ENCODE peak calls at places on chromosomes 7 and 10, in six cellular contexts. W, I, H, N, E and Q are unnamed samples.

GRCh38 chr7:44216019-44216418 is 15.2 kb downstream of the YKT6 start:
- DNase-seq in W (no peak), I (no peak), H (no peak), N (no peak), E (no peak), Q (no peak)

GRCh38 chr7:30646154-30646553 is 36.1 kb downstream of the CRHR2 start:
- DNase-seq in W (no peak), I (no peak), H (peak; percentile 11), N (no peak), E (no peak), Q (no peak)

GRCh38 chr10:120838941-120839340 is 12.2 kb upstream of the WDR11 start:
- DNase-seq in W (no peak), I (no peak), H (no peak), N (no peak), E (no peak), Q (no peak)

GRCh38 chr7:24718977-24719491 is 38.2 kb downstream of the GSDME start:
- DNase-seq in W (no peak), I (no peak), H (no peak), N (no peak), E (peak; percentile 80), Q (no peak)

GRCh38 chr10:128060341-128060851 is 65.8 kb downstream of the MKI67 start:
- DNase-seq in W (no peak), I (no peak), H (no peak), N (no peak), E (no peak), Q (no peak)

GRCh38 chr10:132489053-132489703 is 48.4 kb upstream of the INPP5A start:
- DNase-seq in W (no peak), I (peak; percentile 44), H (no peak), N (no peak), E (no peak), Q (no peak)

GRCh38 chr7:7834761-7835160 is 116.4 kb upstream of the RPA3 start:
- DNase-seq in W (no peak), I (no peak), H (no peak), N (no peak), E (no peak), Q (no peak)

GRCh38 chr10:132833421-132834111 is 47.6 kb upstream of the NKX6-2 start:
- DNase-seq in W (no peak), I (no peak), H (no peak), N (no peak), E (no peak), Q (no peak)

GRCh38 chr7:122597277-122597676 is 101.6 kb downstream of the RNF133 start:
- DNase-seq in W (no peak), I (no peak), H (no peak), N (no peak), E (no peak), Q (no peak)

GRCh38 chr10:17850526-17850925 is 41.4 kb downstream of the MRC1 start:
- DNase-seq in W (no peak), I (no peak), H (no peak), N (no peak), E (no peak), Q (no peak)

GRCh38 chr10:21661935-21662334 is 127.9 kb downstream of the MLLT10 start:
- DNase-seq in W (no peak), I (no peak), H (no peak), N (no peak), E (no peak), Q (no peak)

GRCh38 chr7:7516662-7517061 is 19.0 kb downstream of the COL28A1 start:
- DNase-seq in W (no peak), I (no peak), H (peak; percentile 44), N (no peak), E (no peak), Q (no peak)

GRCh38 chr7:35356495-35356894 is 102.6 kb upstream of the TBX20 start:
- DNase-seq in W (no peak), I (no peak), H (no peak), N (peak; percentile 54), E (no peak), Q (no peak)

GRCh38 chr10:96460316-96460715 is 53.4 kb downstream of the TLL2 start:
- DNase-seq in W (no peak), I (no peak), H (no peak), N (no peak), E (no peak), Q (no peak)

GRCh38 chr10:48932831-48933670 is 6.6 kb downstream of the LRRC18 start:
- DNase-seq in W (no peak), I (no peak), H (no peak), N (no peak), E (no peak), Q (no peak)

GRCh38 chr7:128831994-128832879 is 2.0 kb downstream of the FLNC start:
- DNase-seq in W (no peak), I (peak; percentile 64), H (no peak), N (peak; percentile 71), E (no peak), Q (no peak)

GRCh38 chr7:139457153-139457946 is 26.1 kb downstream of the KLRG2 start:
- DNase-seq in W (no peak), I (peak; percentile 67), H (no peak), N (no peak), E (no peak), Q (no peak)

GRCh38 chr10:9853405-9854010 is 1164.2 kb upstream of the CELF2 start:
- DNase-seq in W (no peak), I (peak; percentile 14), H (no peak), N (peak; percentile 26), E (no peak), Q (no peak)

GRCh38 chr7:1610678-1611302 is 41.0 kb upstream of the PSMG3 start:
- DNase-seq in W (no peak), I (peak; percentile 22), H (no peak), N (no peak), E (no peak), Q (no peak)

GRCh38 chr7:143735962-143736361 is 21.5 kb downstream of the CTAGE6 start:
- DNase-seq in W (no peak), I (no peak), H (no peak), N (no peak), E (no peak), Q (no peak)

GRCh38 chr10:87987206-87987605 is 123.8 kb downstream of the PTEN start:
- DNase-seq in W (no peak), I (no peak), H (no peak), N (no peak), E (no peak), Q (no peak)

GRCh38 chr7:99557196-99557607 is 1.2 kb upstream of the ZNF655 start:
- DNase-seq in W (no peak), I (no peak), H (no peak), N (no peak), E (no peak), Q (no peak)

GRCh38 chr7:99551767-99552463 is at the start of gene FAM200A:
- DNase-seq in W (peak; percentile 99), I (peak; percentile 96), H (peak; percentile 92), N (peak; percentile 86), E (peak; percentile 49), Q (peak; percentile 87)

GRCh38 chr7:99553039-99553438 is 1.1 kb upstream of the FAM200A start:
- DNase-seq in W (no peak), I (no peak), H (no peak), N (no peak), E (no peak), Q (no peak)

GRCh38 chr7:99554929-99555328 is 3.0 kb upstream of the FAM200A start:
- DNase-seq in W (no peak), I (no peak), H (no peak), N (no peak), E (no peak), Q (no peak)

GRCh38 chr7:99551329-99551728 is 585 bp downstream of the FAM200A start:
- DNase-seq in W (peak; percentile 26), I (peak; percentile 12), H (no peak), N (no peak), E (no peak), Q (no peak)
- H3K27ac ChIP-seq in W (peak overlapping the region; percentile 94), I (peak overlapping the region; percentile 97), H (no peak overlapping the region), N (peak overlapping the region; percentile 91), E (peak overlapping the region; percentile 93), Q (peak overlapping the region; percentile 91)

DNA sequence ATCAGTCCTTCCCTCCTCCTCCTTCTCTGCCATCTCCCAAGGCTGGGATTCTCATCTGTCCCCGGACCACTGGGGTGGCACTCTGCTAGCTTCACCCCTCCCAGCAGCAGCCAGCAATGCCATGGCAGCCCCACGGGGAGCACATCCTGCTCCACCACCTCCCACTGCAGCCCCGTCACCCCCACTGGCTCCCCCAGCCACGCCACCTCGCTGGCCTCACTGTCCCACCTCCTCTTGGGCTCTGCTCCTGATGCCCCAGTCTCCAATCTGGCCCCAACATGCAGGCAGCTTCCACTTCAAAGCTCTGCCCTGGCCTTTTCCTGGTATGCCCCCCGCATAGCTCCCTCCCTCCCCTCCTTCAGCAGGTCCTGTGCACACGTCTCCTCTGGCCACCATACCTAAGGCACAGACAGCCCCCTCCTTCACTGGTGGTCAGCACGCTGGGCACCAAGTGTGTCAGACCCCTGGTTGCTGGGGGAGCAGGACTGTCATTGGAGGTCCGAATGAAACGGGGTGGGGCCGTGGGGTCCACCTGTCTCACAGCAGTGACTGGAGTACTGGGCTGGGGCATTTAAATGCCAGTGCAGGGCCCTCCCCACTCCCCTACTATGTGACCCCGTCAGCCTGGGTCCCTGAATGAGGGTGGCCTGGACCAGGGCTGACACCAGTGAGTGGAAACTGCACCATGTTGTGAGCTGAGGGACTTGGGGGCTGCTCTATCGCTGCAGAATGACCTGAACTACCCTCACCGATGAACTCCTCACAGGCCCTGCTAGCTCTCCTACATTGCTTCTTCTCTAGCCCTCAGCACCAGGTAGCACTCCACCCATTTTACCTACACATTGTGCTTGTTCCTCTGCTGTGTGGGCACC is 38.7 kb downstream of the RASGEF1A start:
- DNase-seq in W (no peak), I (no peak), H (no peak), N (peak; percentile 7), E (no peak), Q (no peak)
- H3K4me3 ChIP-seq in W (no peak overlapping the region), I (no peak overlapping the region), H (peak overlapping the region; percentile 46), N (no peak overlapping the region), E (no peak overlapping the region), Q (no peak overlapping the region)

DNA sequence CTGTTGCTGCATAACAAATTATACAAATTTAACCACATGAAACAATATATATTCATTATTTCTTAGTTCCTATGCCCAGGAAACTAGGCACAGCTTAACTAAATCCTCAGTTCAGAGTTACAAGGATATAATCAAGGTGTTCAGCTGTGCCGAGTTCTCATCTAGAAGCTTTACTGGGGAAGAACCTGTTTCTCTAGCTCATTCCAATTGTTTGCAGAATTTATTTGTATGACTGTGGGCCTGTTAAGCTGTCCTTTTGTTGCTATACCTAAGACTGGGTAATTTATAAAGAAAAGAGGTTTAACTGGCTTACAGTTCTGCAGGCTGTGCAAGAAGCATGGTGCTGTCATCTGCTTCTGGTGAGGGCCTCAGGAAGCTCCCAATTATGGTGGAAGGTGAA is 21.8 kb upstream of the MDFIC start:
- DNase-seq in W (no peak), I (no peak), H (no peak), N (no peak), E (no peak), Q (no peak)
- H3K27ac ChIP-seq in W (no peak overlapping the region), I (no peak overlapping the region), H (no peak overlapping the region), N (no peak overlapping the region), E (no peak overlapping the region), Q (no peak overlapping the region)

GRCh38 chr10:23530079-23530478 is 91.2 kb downstream of the OTUD1 start:
- DNase-seq in W (peak; percentile 5), I (peak; percentile 8), H (no peak), N (no peak), E (no peak), Q (no peak)

GRCh38 chr10:23533212-23533611 is 94.3 kb downstream of the OTUD1 start:
- DNase-seq in W (no peak), I (no peak), H (no peak), N (no peak), E (no peak), Q (no peak)

GRCh38 chr10:23523251-23523650 is 84.4 kb downstream of the OTUD1 start:
- DNase-seq in W (no peak), I (no peak), H (no peak), N (no peak), E (no peak), Q (no peak)

GRCh38 chr10:23525406-23525805 is 86.5 kb downstream of the OTUD1 start:
- DNase-seq in W (peak; percentile 4), I (peak; percentile 2), H (peak; percentile 20), N (no peak), E (no peak), Q (no peak)

GRCh38 chr10:23528419-23528818 is 89.5 kb downstream of the OTUD1 start:
- DNase-seq in W (no peak), I (no peak), H (no peak), N (no peak), E (no peak), Q (no peak)
- H3K4me3 ChIP-seq in W (no peak overlapping the region), I (no peak overlapping the region), H (no peak overlapping the region), N (no peak overlapping the region), E (no peak overlapping the region), Q (no peak overlapping the region)